ENCODE peak calls at places on chromosomes 3 and 15, in six cellular contexts. V, X, Z, G, M and J are unnamed samples. For H3K36me3, the result is how much of the 10 kb centered on the place peaks cover.

GRCh38 chr3:26106119-26106690 is 316.3 kb downstream of the OXSM start:
- DNase-seq in Z (no peak), M (no peak), V (no peak), X (no peak), G (no peak), J (no peak)

GRCh38 chr3:49805884-49806701 is 3.0 kb downstream of the INKA1 start:
- DNase-seq in G (peak), X (no peak), Z (peak), M (peak), V (no peak), J (peak)

GRCh38 chr15:63191895-63192603 is 2.6 kb downstream of the RAB8B start:
- DNase-seq in M (no peak), V (no peak), X (no peak), Z (peak), G (peak), J (no peak)

GRCh38 chr3:10339376-10339955 is 18.6 kb upstream of the SEC13 start:
- DNase-seq in M (no peak), Z (no peak), V (no peak), X (no peak), G (no peak), J (no peak)

GRCh38 chr15:91469627-91470567 is 369.8 kb downstream of the SV2B start:
- DNase-seq in Z (no peak), V (no peak), G (no peak), M (no peak), X (no peak), J (no peak)

GRCh38 chr3:32340039-32340438 is 51.6 kb upstream of the CMTM7 start:
- DNase-seq in X (no peak), Z (peak), V (no peak), G (peak), M (peak), J (peak)

GRCh38 chr3:127718244-127718915 is 45.6 kb downstream of the ABTB1 start:
- DNase-seq in V (no peak), M (no peak), X (peak), Z (peak), G (no peak), J (no peak)

GRCh38 chr3:53805463-53806159 is 40.6 kb downstream of the CHDH start:
- DNase-seq in V (no peak), Z (peak), G (no peak), M (no peak), X (no peak), J (no peak)

GRCh38 chr3:158711886-158712285 is 20.4 kb downstream of the RARRES1 start:
- DNase-seq in X (no peak), G (no peak), V (no peak), Z (no peak), M (peak), J (no peak)

GRCh38 chr3:127580327-127581060 is 10.0 kb downstream of the TPRA1 start:
- DNase-seq in V (no peak), Z (no peak), M (no peak), G (no peak), X (no peak), J (no peak)

GRCh38 chr15:90414408-90415028 is 26.5 kb downstream of the IQGAP1 start:
- DNase-seq in M (no peak), V (no peak), G (no peak), Z (no peak), X (no peak), J (no peak)

GRCh38 chr3:20073683-20074082 is 33.4 kb downstream of the KAT2B start:
- DNase-seq in G (no peak), M (peak), Z (no peak), X (no peak), V (no peak), J (no peak)

GRCh38 chr15:75902129-75902557 is 1.5 kb upstream of the FBXO22 start:
- DNase-seq in M (no peak), X (no peak), V (no peak), Z (no peak), G (no peak), J (peak)

GRCh38 chr3:131110087-131110486 is 83.4 kb downstream of the NEK11 start:
- DNase-seq in G (no peak), M (peak), V (no peak), Z (no peak), X (no peak), J (no peak)

GRCh38 chr15:80739919-80740318 is 39.3 kb upstream of the CEMIP start:
- DNase-seq in M (no peak), G (no peak), Z (no peak), V (no peak), X (no peak), J (no peak)

GRCh38 chr15:43808435-43808950 is 8.1 kb downstream of the HYPK start:
- DNase-seq in X (no peak), Z (no peak), M (no peak), V (no peak), G (peak), J (no peak)

GRCh38 chr15:77589839-77590238 is 42.9 kb downstream of the LINGO1 start:
- DNase-seq in X (no peak), M (no peak), Z (no peak), G (no peak), V (no peak), J (no peak)

GRCh38 chr3:66255865-66256264 is 35.1 kb downstream of the SLC25A26 start:
- DNase-seq in M (no peak), Z (no peak), X (no peak), V (no peak), G (no peak), J (no peak)

GRCh38 chr3:190044142-190044541 is 76.6 kb downstream of the P3H2 start:
- DNase-seq in Z (no peak), G (no peak), X (no peak), M (no peak), V (no peak), J (no peak)

GRCh38 chr3:98359993-98360675 is 6.5 kb downstream of the OR5K4 start:
- DNase-seq in Z (no peak), X (no peak), M (peak), G (peak), V (no peak), J (peak)

GRCh38 chr3:54954516-54954915 is 26.7 kb upstream of the LRTM1 start:
- DNase-seq in X (no peak), Z (no peak), G (no peak), V (no peak), M (no peak), J (peak)

GRCh38 chr15:73442968-73443367 is at the start of gene REC114:
- DNase-seq in X (no peak), G (no peak), Z (no peak), V (no peak), M (no peak), J (peak)

GRCh38 chr3:172711457-172711800 is 562 bp upstream of the NCEH1 start:
- DNase-seq in Z (no peak), X (no peak), M (no peak), V (no peak), G (peak), J (no peak)

GRCh38 chr15:101013151-101013550 is 94.0 kb downstream of the LRRK1 start:
- DNase-seq in Z (no peak), G (no peak), X (no peak), M (no peak), V (no peak), J (no peak)

GRCh38 chr15:80846416-80846815 is 67.2 kb downstream of the CEMIP start:
- DNase-seq in G (no peak), V (no peak), M (no peak), Z (no peak), X (no peak), J (no peak)

GRCh38 chr15:83285979-83286553 is 1.6 kb upstream of the BNC1 start:
- DNase-seq in X (no peak), V (no peak), G (no peak), M (no peak), Z (no peak), J (no peak)

GRCh38 chr15:100818927-100819326 is 60.7 kb upstream of the ALDH1A3 start:
- DNase-seq in X (no peak), Z (no peak), M (no peak), G (no peak), V (no peak), J (no peak)

GRCh38 chr15:52324109-52324508 is 28.5 kb upstream of the MYO5C start:
- DNase-seq in Z (no peak), G (no peak), V (no peak), M (no peak), X (no peak), J (no peak)

GRCh38 chr3:52986938-52987337 is 58.9 kb downstream of the SFMBT1 start:
- DNase-seq in X (no peak), Z (no peak), G (peak), V (no peak), M (peak), J (no peak)

GRCh38 chr3:46922426-46922825 is 44.9 kb downstream of the PTH1R start:
- DNase-seq in M (no peak), V (no peak), G (no peak), Z (no peak), X (peak), J (no peak)
- H3K36me3 ChIP-seq in M (under half), V (under half), G (half or more), Z (under half), X (half or more), J (half or more)

GRCh38 chr3:8767181-8767666 is 2.2 kb downstream of the OXTR start:
- DNase-seq in M (no peak), V (no peak), Z (no peak), G (no peak), X (no peak), J (no peak)

GRCh38 chr3:8769088-8769822 is at the start of gene OXTR:
- DNase-seq in M (peak), G (peak), V (no peak), X (no peak), Z (peak), J (peak)

GRCh38 chr3:8768364-8769087 is 887 bp downstream of the OXTR start:
- DNase-seq in X (no peak), V (no peak), Z (no peak), G (no peak), M (no peak), J (peak)

GRCh38 chr3:8766148-8766547 is 3.3 kb downstream of the OXTR start:
- DNase-seq in V (no peak), Z (no peak), M (no peak), X (no peak), G (no peak), J (peak)

DNA sequence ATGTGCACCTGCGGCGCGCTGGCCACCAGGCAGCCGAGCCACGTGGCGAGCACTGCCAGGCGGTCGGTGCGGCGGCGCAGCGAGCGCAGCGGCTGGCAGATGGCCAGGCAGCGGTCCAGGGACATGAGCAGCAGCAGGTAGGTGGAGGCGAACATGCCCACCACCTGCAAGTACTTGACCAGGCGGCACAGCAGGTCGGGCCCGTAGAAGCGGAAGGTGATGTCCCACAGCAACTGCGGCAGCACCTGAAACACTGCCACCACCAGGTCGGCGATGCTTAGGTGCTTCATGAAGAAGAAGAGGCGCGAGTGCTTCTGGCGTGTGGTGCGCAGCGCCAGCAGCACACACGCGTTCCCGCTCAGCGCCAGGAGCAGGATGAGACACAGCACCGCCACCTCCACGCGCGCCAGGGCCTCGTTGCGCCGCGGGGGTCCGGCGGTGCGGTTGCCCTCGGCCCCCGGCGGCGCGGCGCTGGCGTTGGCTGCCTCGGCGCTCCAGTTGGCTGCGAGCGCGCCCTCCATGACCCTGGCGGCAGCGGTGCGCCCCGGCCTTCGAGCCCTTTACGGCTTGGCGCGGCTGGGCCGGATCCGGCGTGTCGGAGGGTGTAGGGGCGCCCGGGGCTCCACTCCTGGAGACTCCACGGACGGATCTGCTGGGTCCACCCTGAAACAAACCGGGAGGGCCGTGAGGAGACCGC is 1.6 kb downstream of the OXTR start:
- DNase-seq in V (no peak), X (no peak), G (no peak), M (no peak), Z (no peak), J (peak)
- TF ChIP-seq CTCF in V (no peak), X (no peak), G (no peak), M (no peak), Z (no peak), J (peak)

DNA sequence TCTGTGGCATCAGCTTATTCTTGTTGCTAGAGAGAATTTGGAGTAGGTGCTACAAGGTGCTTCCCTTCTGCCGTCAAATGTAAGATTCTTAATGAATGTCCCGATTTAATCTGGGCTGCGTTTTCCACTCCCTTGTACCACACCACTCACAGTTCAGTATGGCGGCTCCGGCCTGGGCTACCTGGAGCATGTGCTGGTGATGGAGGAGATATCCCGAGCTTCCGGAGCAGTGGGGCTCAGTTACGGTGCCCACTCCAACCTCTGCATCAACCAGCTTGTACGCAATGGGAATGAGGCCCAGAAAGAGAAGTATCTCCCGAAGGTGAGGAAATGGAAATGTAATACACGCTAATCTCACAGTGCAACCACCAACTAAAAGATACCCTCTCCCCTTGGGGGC is 4.9 kb downstream of the IVD start:
- DNase-seq in V (no peak), M (no peak), Z (no peak), G (no peak), X (no peak), J (no peak)
- H3K36me3 ChIP-seq in V (under half), M (half or more), Z (under half), G (under half), X (under half), J (half or more)

DNA sequence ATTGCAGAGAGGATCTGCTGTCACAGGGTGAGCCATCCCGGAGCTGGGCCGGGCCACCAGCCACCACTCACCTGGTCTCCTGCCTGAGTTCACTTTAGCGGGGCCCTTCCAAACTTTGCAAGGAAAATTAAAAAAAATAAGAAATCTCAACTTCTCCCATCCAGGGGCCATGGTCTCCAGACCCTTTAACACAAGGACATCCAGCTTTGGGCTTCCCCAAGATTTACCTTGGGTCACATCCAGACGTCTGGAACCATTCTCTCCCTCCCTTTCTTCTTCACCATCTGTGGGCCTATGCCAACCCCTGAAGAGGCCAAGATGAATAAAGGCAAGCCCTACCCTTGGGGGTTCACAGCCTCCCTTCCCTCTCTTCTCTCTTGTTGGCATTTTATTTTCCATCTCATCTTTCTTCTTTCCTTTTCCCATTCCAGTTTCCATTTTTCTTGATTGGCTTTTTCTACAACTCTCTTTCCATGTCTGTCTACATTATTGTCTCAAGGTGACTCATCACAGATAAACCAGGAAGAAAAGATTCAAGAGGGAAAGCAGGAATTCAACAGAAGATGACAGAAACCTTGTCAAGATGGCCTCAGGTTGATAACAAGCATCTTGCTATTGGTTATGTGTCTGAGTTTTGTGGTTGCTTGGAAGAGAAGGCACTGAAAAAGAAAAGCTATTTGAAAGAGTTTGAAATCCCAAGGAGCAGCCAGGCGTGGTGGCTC is 49.5 kb downstream of the ITGA11 start:
- DNase-seq in X (peak), Z (no peak), M (no peak), V (no peak), G (no peak), J (no peak)
- TF ChIP-seq CTCF in X (no peak), Z (no peak), M (no peak), V (no peak), G (no peak), J (no peak)

GRCh38 chr15:88623061-88623460 is 1.9 kb downstream of the AEN start:
- DNase-seq in M (no peak), Z (no peak), V (no peak), X (no peak), G (no peak), J (no peak)

GRCh38 chr15:88624971-88625290 is 3.8 kb downstream of the AEN start:
- DNase-seq in G (no peak), X (no peak), M (no peak), V (no peak), Z (no peak), J (no peak)

GRCh38 chr15:88623632-88624031 is 2.5 kb downstream of the AEN start:
- DNase-seq in M (no peak), V (no peak), Z (no peak), X (no peak), G (no peak), J (no peak)

GRCh38 chr15:88622605-88622975 is 1.4 kb downstream of the AEN start:
- DNase-seq in X (no peak), M (no peak), G (no peak), V (no peak), Z (no peak), J (no peak)

DNA sequence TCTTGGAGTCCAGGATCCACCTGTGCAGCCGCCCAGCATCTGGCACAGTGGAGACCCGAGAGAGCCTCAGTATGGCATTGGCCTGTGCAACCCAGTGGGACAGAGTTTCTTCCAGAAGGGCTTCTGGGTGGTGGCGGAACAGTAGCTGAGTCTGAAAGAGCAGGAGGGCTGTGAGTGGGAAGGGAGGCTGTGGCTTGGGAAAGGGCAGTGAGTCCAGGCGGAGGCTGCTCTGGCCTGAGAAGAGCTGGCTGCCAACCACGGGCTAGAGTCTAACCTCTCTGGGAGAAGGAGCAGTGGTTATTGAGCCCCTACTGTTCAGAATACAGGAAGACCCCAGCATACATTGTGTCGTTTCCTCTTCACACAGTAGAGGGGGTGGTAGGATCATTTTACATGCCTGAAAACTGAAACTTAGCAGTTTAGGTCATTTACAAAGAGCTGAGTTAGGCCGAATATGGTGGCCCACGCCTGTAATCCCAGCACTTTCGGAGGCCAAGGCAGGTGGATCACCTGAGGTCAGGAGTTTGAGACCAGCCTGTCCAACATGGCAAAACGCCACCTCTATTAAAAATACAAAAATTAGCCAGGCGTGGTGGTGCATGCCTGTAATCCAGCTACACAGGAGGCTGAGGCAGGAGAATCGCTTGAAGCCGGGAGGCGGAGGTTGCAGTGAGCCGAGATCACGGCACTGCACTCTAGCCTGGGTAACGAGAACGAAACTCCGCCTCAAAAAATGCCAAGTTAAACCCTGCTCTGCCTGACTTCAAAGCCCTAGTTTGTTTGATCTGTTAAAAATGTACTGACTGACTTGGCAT is 3.2 kb downstream of the AEN start:
- DNase-seq in M (peak), G (peak), Z (no peak), X (no peak), V (no peak), J (no peak)
- H3K36me3 ChIP-seq in M (under half), G (half or more), Z (under half), X (under half), V (under half), J (half or more)

GRCh38 chr3:168582503-168582902 is 486.8 kb upstream of the GOLIM4 start:
- DNase-seq in X (no peak), M (no peak), V (no peak), Z (no peak), G (no peak), J (no peak)
- TF ChIP-seq CTCF in X (no peak), M (no peak), V (no peak), Z (no peak), G (no peak), J (no peak)

GRCh38 chr3:16319307-16319706 is 54.3 kb downstream of the OXNAD1 start:
- DNase-seq in M (peak), V (no peak), X (no peak), Z (peak), G (peak), J (peak)

GRCh38 chr3:16322189-16322588 is 57.2 kb downstream of the OXNAD1 start:
- DNase-seq in M (no peak), X (no peak), G (no peak), Z (no peak), V (no peak), J (no peak)

GRCh38 chr3:16317561-16317945 is 52.5 kb downstream of the OXNAD1 start:
- DNase-seq in M (no peak), V (no peak), X (no peak), G (no peak), Z (no peak), J (no peak)

GRCh38 chr3:16318216-16318615 is 53.2 kb downstream of the OXNAD1 start:
- DNase-seq in M (no peak), X (no peak), G (no peak), V (no peak), Z (no peak), J (no peak)

GRCh38 chr3:16319723-16320122 is 54.7 kb downstream of the OXNAD1 start:
- DNase-seq in Z (no peak), G (no peak), M (peak), V (no peak), X (no peak), J (no peak)
- H3K36me3 ChIP-seq in Z (under half), G (half or more), M (under half), V (under half), X (under half), J (under half)

DNA sequence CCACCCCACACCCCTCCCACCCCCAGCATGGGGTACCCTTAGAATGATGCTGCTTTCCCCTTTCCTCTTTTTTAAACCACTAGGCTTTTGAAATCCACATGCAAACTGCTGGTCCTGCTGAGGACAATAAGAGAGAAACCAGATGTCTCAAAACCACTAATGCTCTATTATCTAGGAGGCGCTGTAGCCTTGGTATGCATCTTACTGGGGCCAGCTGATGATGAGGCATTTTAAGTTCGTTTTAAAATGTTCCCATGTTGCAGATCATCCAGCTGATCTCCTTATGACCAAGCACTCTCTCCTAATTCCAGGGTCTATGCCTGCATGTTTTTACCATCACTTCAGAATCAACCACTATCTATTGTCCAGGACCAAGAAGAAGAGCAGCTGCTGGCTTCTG is 1.3 kb downstream of the NME9 start:
- DNase-seq in G (peak), X (no peak), Z (no peak), V (no peak), M (peak), J (no peak)
- TF ChIP-seq CTCF in G (peak), X (no peak), Z (no peak), V (no peak), M (peak), J (peak)